ENCODE peak calls at places on chromosomes 6 and 20, in seven cellular contexts. V is midbrain, X is cardiac muscle cell, Y is cerebellar cortex, I is EL, P is globus pallidus, L is MM.1S. Z is an unnamed sample.

GRCh38 chr6:142537612-142538478 is 236.0 kb downstream of the ADGRG6 start:
- DNase-seq in V (no peak), X (no peak), Y (peak; percentile 19), I (peak; percentile 50), P (no peak), L (no peak), Z (no peak)

GRCh38 chr6:7058250-7058923 is 49.4 kb upstream of the RREB1 start:
- DNase-seq in V (no peak), X (peak; percentile 34), Y (no peak), I (peak; percentile 98), P (no peak), L (no peak), Z (no peak)

GRCh38 chr20:48209102-48209501 is 423.8 kb upstream of the SULF2 start:
- DNase-seq in V (no peak), X (no peak), Y (no peak), I (no peak), P (no peak), L (no peak), Z (no peak)

GRCh38 chr6:70894001-70894400 is 62.9 kb downstream of the B3GAT2 start:
- DNase-seq in V (no peak), X (no peak), Y (peak; percentile 59), I (no peak), P (no peak), L (no peak), Z (no peak)

GRCh38 chr6:53294095-53294494 is 54.7 kb downstream of the ELOVL5 start:
- DNase-seq in V (no peak), X (peak; percentile 35), Y (no peak), I (peak; percentile 24), P (no peak), L (no peak), Z (no peak)

GRCh38 chr6:20564269-20564668 is 30.0 kb downstream of the CDKAL1 start:
- DNase-seq in V (peak; percentile 17), X (peak; percentile 7), Y (peak; percentile 58), I (peak; percentile 34), P (peak; percentile 20), L (peak; percentile 26), Z (no peak)

GRCh38 chr6:31556312-31556711 is 8.9 kb downstream of the NFKBIL1 start:
- DNase-seq in V (no peak), X (no peak), Y (no peak), I (no peak), P (no peak), L (no peak), Z (no peak)

GRCh38 chr20:48203252-48203651 is 418.0 kb upstream of the SULF2 start:
- DNase-seq in V (no peak), X (no peak), Y (no peak), I (no peak), P (no peak), L (no peak), Z (no peak)

GRCh38 chr20:46798430-46798829 is 89.0 kb downstream of the SLC2A10 start:
- DNase-seq in V (no peak), X (no peak), Y (no peak), I (no peak), P (no peak), L (no peak), Z (no peak)

GRCh38 chr20:56205350-56205749 is 43.2 kb upstream of the MC3R start:
- DNase-seq in V (no peak), X (no peak), Y (no peak), I (no peak), P (no peak), L (no peak), Z (no peak)

GRCh38 chr6:125888989-125889656 is 67.4 kb upstream of the HINT3 start:
- DNase-seq in V (no peak), X (peak; percentile 47), Y (peak; percentile 25), I (peak; percentile 40), P (no peak), L (peak; percentile 32), Z (no peak)

GRCh38 chr6:69974193-69974592 is 107.8 kb downstream of the COL19A1 start:
- DNase-seq in V (no peak), X (peak; percentile 76), Y (peak; percentile 71), I (peak; percentile 5), P (no peak), L (no peak), Z (no peak)

GRCh38 chr20:51697119-51697826 is 70.9 kb downstream of the ATP9A start:
- DNase-seq in V (no peak), X (no peak), Y (no peak), I (peak; percentile 16), P (no peak), L (no peak), Z (no peak)

GRCh38 chr6:52546678-52547077 is 30.2 kb downstream of the TRAM2 start:
- DNase-seq in V (no peak), X (no peak), Y (no peak), I (no peak), P (no peak), L (peak; percentile 63), Z (no peak)

GRCh38 chr6:144758602-144759001 is 473.5 kb downstream of the UTRN start:
- DNase-seq in V (no peak), X (no peak), Y (no peak), I (peak; percentile 49), P (no peak), L (no peak), Z (no peak)

GRCh38 chr20:24663496-24663895 is 194.1 kb downstream of the SYNDIG1 start:
- DNase-seq in V (no peak), X (no peak), Y (no peak), I (no peak), P (no peak), L (no peak), Z (no peak)

GRCh38 chr6:165447141-165447540 is 137.7 kb upstream of the C6orf118 start:
- DNase-seq in V (no peak), X (no peak), Y (peak; percentile 38), I (no peak), P (no peak), L (no peak), Z (no peak)

GRCh38 chr6:160088774-160089533 is 32.7 kb upstream of the SLC22A1 start:
- DNase-seq in V (no peak), X (no peak), Y (no peak), I (no peak), P (no peak), L (no peak), Z (peak; percentile 42)

GRCh38 chr6:1094306-1094705 is 217.6 kb upstream of the FOXQ1 start:
- DNase-seq in V (no peak), X (no peak), Y (no peak), I (peak; percentile 33), P (no peak), L (no peak), Z (no peak)

GRCh38 chr6:21739838-21740237 is 146.3 kb downstream of the SOX4 start:
- DNase-seq in V (no peak), X (no peak), Y (no peak), I (no peak), P (no peak), L (no peak), Z (no peak)

GRCh38 chr20:9503530-9504251 is 10.7 kb upstream of the LAMP5 start:
- DNase-seq in V (peak; percentile 10), X (peak; percentile 25), Y (no peak), I (peak; percentile 38), P (no peak), L (no peak), Z (peak; percentile 56)

GRCh38 chr6:148999501-148999900 is 252.7 kb downstream of the UST start:
- DNase-seq in V (no peak), X (no peak), Y (no peak), I (peak; percentile 71), P (no peak), L (no peak), Z (no peak)

GRCh38 chr6:19205076-19205475 is 632.1 kb upstream of the ID4 start:
- DNase-seq in V (no peak), X (no peak), Y (no peak), I (no peak), P (no peak), L (no peak), Z (no peak)